ENCODE peak calls at places on chromosomes 11 and 22, in four cellular contexts. J, K, O and R are unnamed samples.

GRCh38 chr11:32016111-32016510 is 74.8 kb upstream of the RCN1 start:
- DNase-seq in J (no peak), K (no peak), O (no peak), R (no peak)

GRCh38 chr11:36057372-36058045 is 113.6 kb downstream of the LDLRAD3 start:
- DNase-seq in J (peak; percentile 72), K (no peak), O (peak; percentile 68), R (no peak)

GRCh38 chr11:14249121-14249963 is 109.6 kb downstream of the RRAS2 start:
- DNase-seq in J (peak; percentile 75), K (peak; percentile 41), O (peak; percentile 69), R (peak; percentile 45)

GRCh38 chr11:44978279-44978960 is 27.7 kb upstream of the TP53I11 start:
- DNase-seq in J (no peak), K (no peak), O (no peak), R (no peak)

GRCh38 chr22:36116127-36116526 is 44.4 kb downstream of the APOL3 start:
- DNase-seq in J (no peak), K (no peak), O (no peak), R (no peak)

GRCh38 chr22:23237841-23238240 is 57.5 kb downstream of the BCR start:
- DNase-seq in J (no peak), K (no peak), O (no peak), R (no peak)

GRCh38 chr11:11279956-11280689 is 72.9 kb downstream of the CSNK2A3 start:
- DNase-seq in J (no peak), K (no peak), O (no peak), R (peak; percentile 95)

GRCh38 chr22:48740086-48740730 is 1087.5 kb downstream of the BRD1 start:
- DNase-seq in J (no peak), K (no peak), O (peak; percentile 4), R (no peak)

GRCh38 chr11:96338910-96339703 is 3.9 kb downstream of the MAML2 start:
- DNase-seq in J (peak; percentile 59), K (no peak), O (peak; percentile 52), R (no peak)

GRCh38 chr11:78808903-78809302 is 234.2 kb upstream of the NARS2 start:
- DNase-seq in J (no peak), K (no peak), O (no peak), R (no peak)

GRCh38 chr11:47179655-47179991 is 2.9 kb upstream of the ARFGAP2 start:
- DNase-seq in J (peak; percentile 69), K (no peak), O (no peak), R (peak; percentile 36)

GRCh38 chr22:48574776-48575566 is 1252.7 kb downstream of the BRD1 start:
- DNase-seq in J (peak; percentile 51), K (no peak), O (peak; percentile 84), R (peak; percentile 50)

GRCh38 chr11:70524096-70524922 is 126.0 kb downstream of the CTTN start:
- DNase-seq in J (peak; percentile 19), K (no peak), O (no peak), R (no peak)

GRCh38 chr11:3836903-3837302 is 3.9 kb downstream of the RHOG start:
- DNase-seq in J (no peak), K (no peak), O (no peak), R (no peak)